ENCODE peak calls at places on chromosome 2, in five cellular contexts. L is dermis blood vessel endothelial cell, P is AML-193, O is HEK293T, D is chondrocyte. K is an unnamed sample.

GRCh38 chr2:151637284-151637781 is 96.9 kb downstream of the NEB start:
- DNase-seq in L (peak), P (peak), O (no peak), D (no peak), K (peak)

GRCh38 chr2:96267159-96267971 is 1.3 kb downstream of the CIAO1 start:
- DNase-seq in L (peak), P (peak), O (peak), D (no peak), K (peak)

GRCh38 chr2:42567389-42567788 is 1.0 kb upstream of the MTA3 start:
- DNase-seq in L (no peak), P (no peak), O (no peak), D (no peak), K (no peak)

GRCh38 chr2:190466819-190467444 is 58.8 kb downstream of the MFSD6 start:
- DNase-seq in L (no peak), P (no peak), O (peak), D (no peak), K (no peak)

GRCh38 chr2:53182609-53183008 is 585.0 kb upstream of the CHAC2 start:
- DNase-seq in L (no peak), P (no peak), O (no peak), D (no peak), K (no peak)

GRCh38 chr2:25339791-25340339 is 1.9 kb downstream of the DNMT3A start:
- DNase-seq in L (no peak), P (no peak), O (no peak), D (no peak), K (no peak)

GRCh38 chr2:192286093-192286701 is 91.5 kb upstream of the TMEFF2 start:
- DNase-seq in L (peak), P (peak), O (peak), D (no peak), K (peak)

GRCh38 chr2:200136655-200137054 is 169.8 kb upstream of the SPATS2L start:
- DNase-seq in L (no peak), P (no peak), O (no peak), D (no peak), K (no peak)

GRCh38 chr2:240578488-240578887 is 8.0 kb upstream of the CAPN10 start:
- DNase-seq in L (no peak), P (no peak), O (no peak), D (no peak), K (no peak)